ENCODE peak calls at places on chromosomes 12 and 14, in six cellular contexts. One of them, this sample, is unnamed.

GRCh38 chr12:51695241-51696010 is 104.4 kb downstream of the SCN8A start:
- DNase-seq in H1: no peak
- DNase-seq in mesenchymal stem cell: no peak
- DNase-seq in H9: no peak
- DNase-seq in neuronal stem cell: no peak
- DNase-seq in IMR-90: peak
- DNase-seq in this sample: peak

GRCh38 chr14:87233266-87233665 is 759.7 kb downstream of the GALC start:
- DNase-seq in mesenchymal stem cell: no peak
- DNase-seq in H1: no peak
- DNase-seq in IMR-90: no peak
- DNase-seq in neuronal stem cell: no peak
- DNase-seq in H9: peak
- DNase-seq in this sample: peak

GRCh38 chr12:95532851-95533250 is 18.4 kb downstream of the USP44 start:
- DNase-seq in neuronal stem cell: no peak
- DNase-seq in H1: no peak
- DNase-seq in H9: no peak
- DNase-seq in mesenchymal stem cell: no peak
- DNase-seq in IMR-90: peak
- DNase-seq in this sample: no peak

GRCh38 chr14:93870377-93870776 is 56.8 kb upstream of the FAM181A start:
- DNase-seq in IMR-90: no peak
- DNase-seq in neuronal stem cell: no peak
- DNase-seq in H9: no peak
- DNase-seq in H1: no peak
- DNase-seq in mesenchymal stem cell: no peak
- DNase-seq in this sample: no peak

GRCh38 chr14:22106700-22107697 is 433.4 kb upstream of the OR4E1 start:
- DNase-seq in H9: no peak
- DNase-seq in neuronal stem cell: no peak
- DNase-seq in mesenchymal stem cell: no peak
- DNase-seq in IMR-90: peak
- DNase-seq in H1: no peak
- DNase-seq in this sample: no peak

GRCh38 chr12:95146767-95147166 is 70.5 kb downstream of the FGD6 start:
- DNase-seq in H1: no peak
- DNase-seq in neuronal stem cell: no peak
- DNase-seq in IMR-90: no peak
- DNase-seq in mesenchymal stem cell: no peak
- DNase-seq in H9: no peak
- DNase-seq in this sample: no peak

GRCh38 chr12:3704512-3705348 is 48.2 kb downstream of the CRACR2A start:
- DNase-seq in H1: no peak
- DNase-seq in mesenchymal stem cell: peak
- DNase-seq in IMR-90: peak
- DNase-seq in neuronal stem cell: no peak
- DNase-seq in H9: no peak
- DNase-seq in this sample: no peak

GRCh38 chr14:102749833-102750775 is 27.1 kb upstream of the TRAF3 start:
- DNase-seq in H9: peak
- DNase-seq in neuronal stem cell: no peak
- DNase-seq in H1: no peak
- DNase-seq in mesenchymal stem cell: no peak
- DNase-seq in IMR-90: no peak
- DNase-seq in this sample: no peak

GRCh38 chr12:17949558-17950141 is 140.3 kb downstream of the RERGL start:
- DNase-seq in H9: no peak
- DNase-seq in neuronal stem cell: no peak
- DNase-seq in mesenchymal stem cell: no peak
- DNase-seq in IMR-90: no peak
- DNase-seq in H1: no peak
- DNase-seq in this sample: no peak

GRCh38 chr12:109525279-109525585 is 47.8 kb downstream of the UBE3B start:
- DNase-seq in neuronal stem cell: no peak
- DNase-seq in H1: no peak
- DNase-seq in H9: no peak
- DNase-seq in IMR-90: no peak
- DNase-seq in mesenchymal stem cell: no peak
- DNase-seq in this sample: no peak

GRCh38 chr12:14905269-14906004 is 19.8 kb upstream of the MGP start:
- DNase-seq in H9: no peak
- DNase-seq in IMR-90: no peak
- DNase-seq in mesenchymal stem cell: no peak
- DNase-seq in neuronal stem cell: no peak
- DNase-seq in H1: no peak
- DNase-seq in this sample: no peak

GRCh38 chr14:31320216-31320615 is 100.1 kb downstream of the HEATR5A start:
- DNase-seq in IMR-90: no peak
- DNase-seq in H9: no peak
- DNase-seq in neuronal stem cell: no peak
- DNase-seq in H1: no peak
- DNase-seq in mesenchymal stem cell: no peak
- DNase-seq in this sample: no peak

GRCh38 chr14:57066887-57067513 is 201.7 kb downstream of the EXOC5 start:
- DNase-seq in mesenchymal stem cell: peak
- DNase-seq in neuronal stem cell: peak
- DNase-seq in H9: peak
- DNase-seq in IMR-90: peak
- DNase-seq in H1: peak
- DNase-seq in this sample: peak

GRCh38 chr12:66962316-66962715 is 283.4 kb upstream of the GRIP1 start:
- DNase-seq in H9: no peak
- DNase-seq in H1: no peak
- DNase-seq in mesenchymal stem cell: no peak
- DNase-seq in neuronal stem cell: no peak
- DNase-seq in IMR-90: no peak
- DNase-seq in this sample: no peak

GRCh38 chr14:21307641-21308040 is 27.8 kb downstream of the RPGRIP1 start:
- DNase-seq in neuronal stem cell: no peak
- DNase-seq in H1: no peak
- DNase-seq in H9: no peak
- DNase-seq in mesenchymal stem cell: no peak
- DNase-seq in IMR-90: no peak
- DNase-seq in this sample: no peak

GRCh38 chr14:21168055-21168454 is 12.2 kb upstream of the OR5AU1 start:
- DNase-seq in H9: no peak
- DNase-seq in IMR-90: peak
- DNase-seq in mesenchymal stem cell: no peak
- DNase-seq in H1: no peak
- DNase-seq in neuronal stem cell: no peak
- DNase-seq in this sample: no peak

GRCh38 chr12:57085999-57086950 is 2.6 kb upstream of the NAB2 start:
- DNase-seq in neuronal stem cell: peak
- DNase-seq in H9: peak
- DNase-seq in mesenchymal stem cell: peak
- DNase-seq in H1: peak
- DNase-seq in IMR-90: peak
- DNase-seq in this sample: peak

GRCh38 chr12:67667276-67668073 is 18.9 kb downstream of the DYRK2 start:
- DNase-seq in H9: no peak
- DNase-seq in mesenchymal stem cell: peak
- DNase-seq in neuronal stem cell: no peak
- DNase-seq in H1: no peak
- DNase-seq in IMR-90: no peak
- DNase-seq in this sample: no peak

GRCh38 chr12:120376890-120377572 is 8.1 kb upstream of the MSI1 start:
- DNase-seq in neuronal stem cell: no peak
- DNase-seq in H1: no peak
- DNase-seq in IMR-90: no peak
- DNase-seq in mesenchymal stem cell: no peak
- DNase-seq in H9: no peak
- DNase-seq in this sample: no peak

GRCh38 chr12:77354766-77355362 is 289.5 kb upstream of the E2F7 start:
- DNase-seq in H1: no peak
- DNase-seq in mesenchymal stem cell: no peak
- DNase-seq in neuronal stem cell: no peak
- DNase-seq in H9: no peak
- DNase-seq in IMR-90: peak
- DNase-seq in this sample: no peak

GRCh38 chr12:6662602-6662905 is 365 bp downstream of the ING4 start:
- DNase-seq in neuronal stem cell: no peak
- DNase-seq in mesenchymal stem cell: no peak
- DNase-seq in IMR-90: no peak
- DNase-seq in H9: no peak
- DNase-seq in H1: no peak
- DNase-seq in this sample: no peak

GRCh38 chr12:47124451-47124850 is 44.7 kb upstream of the AMIGO2 start:
- DNase-seq in H9: no peak
- DNase-seq in neuronal stem cell: no peak
- DNase-seq in H1: no peak
- DNase-seq in IMR-90: peak
- DNase-seq in mesenchymal stem cell: peak
- DNase-seq in this sample: no peak

GRCh38 chr12:103495783-103496456 is at the start of gene C12orf42:
- DNase-seq in neuronal stem cell: peak
- DNase-seq in H9: peak
- DNase-seq in mesenchymal stem cell: peak
- DNase-seq in IMR-90: no peak
- DNase-seq in H1: peak
- DNase-seq in this sample: peak

GRCh38 chr12:122834921-122835692 is at the start of gene HIP1R:
- DNase-seq in mesenchymal stem cell: no peak
- DNase-seq in IMR-90: no peak
- DNase-seq in neuronal stem cell: peak
- DNase-seq in H1: peak
- DNase-seq in H9: peak
- DNase-seq in this sample: peak

GRCh38 chr12:10031771-10032175 is 1.3 kb downstream of the CLEC9A start:
- DNase-seq in H1: no peak
- DNase-seq in mesenchymal stem cell: peak
- DNase-seq in IMR-90: peak
- DNase-seq in neuronal stem cell: no peak
- DNase-seq in H9: peak
- DNase-seq in this sample: peak

GRCh38 chr14:104184911-104185499 is 46.6 kb downstream of the KIF26A start:
- DNase-seq in IMR-90: no peak
- DNase-seq in mesenchymal stem cell: peak
- DNase-seq in H9: no peak
- DNase-seq in H1: no peak
- DNase-seq in neuronal stem cell: no peak
- DNase-seq in this sample: peak

GRCh38 chr14:90567991-90568390 is 171.2 kb downstream of the CALM1 start:
- DNase-seq in H1: no peak
- DNase-seq in mesenchymal stem cell: no peak
- DNase-seq in H9: no peak
- DNase-seq in IMR-90: no peak
- DNase-seq in neuronal stem cell: no peak
- DNase-seq in this sample: no peak

DNA sequence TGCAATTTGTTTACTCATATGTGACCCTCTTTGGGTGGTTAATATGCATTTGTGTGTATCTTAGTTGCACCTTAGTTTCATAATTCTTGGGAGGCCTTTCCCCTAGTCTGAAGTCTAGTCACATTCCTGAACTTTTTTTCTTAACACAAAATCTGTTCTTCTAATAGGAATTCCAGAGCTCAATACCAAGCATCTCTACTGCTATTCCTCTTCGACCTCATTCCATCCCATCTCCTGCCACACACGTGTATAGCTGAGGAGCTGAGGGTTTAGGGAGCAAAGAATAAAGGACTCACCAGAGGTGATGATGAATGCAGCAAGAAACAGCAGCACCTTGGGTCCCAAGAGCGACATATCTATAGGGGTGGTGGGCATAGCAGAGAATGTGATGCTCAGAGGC is 875 bp downstream of the MFAP5 start:
- DNase-seq in neuronal stem cell: no peak
- DNase-seq in mesenchymal stem cell: no peak
- DNase-seq in H1: no peak
- DNase-seq in H9: no peak
- DNase-seq in IMR-90: no peak
- DNase-seq in this sample: no peak
- H3K23ac ChIP-seq in neuronal stem cell: no peak
- H3K23ac ChIP-seq in mesenchymal stem cell: no peak
- H3K23ac ChIP-seq in H1: no peak
- H3K23ac ChIP-seq in H9: no peak
- H3K23ac ChIP-seq in IMR-90: no peak
- H3K23ac ChIP-seq in this sample: no peak

DNA sequence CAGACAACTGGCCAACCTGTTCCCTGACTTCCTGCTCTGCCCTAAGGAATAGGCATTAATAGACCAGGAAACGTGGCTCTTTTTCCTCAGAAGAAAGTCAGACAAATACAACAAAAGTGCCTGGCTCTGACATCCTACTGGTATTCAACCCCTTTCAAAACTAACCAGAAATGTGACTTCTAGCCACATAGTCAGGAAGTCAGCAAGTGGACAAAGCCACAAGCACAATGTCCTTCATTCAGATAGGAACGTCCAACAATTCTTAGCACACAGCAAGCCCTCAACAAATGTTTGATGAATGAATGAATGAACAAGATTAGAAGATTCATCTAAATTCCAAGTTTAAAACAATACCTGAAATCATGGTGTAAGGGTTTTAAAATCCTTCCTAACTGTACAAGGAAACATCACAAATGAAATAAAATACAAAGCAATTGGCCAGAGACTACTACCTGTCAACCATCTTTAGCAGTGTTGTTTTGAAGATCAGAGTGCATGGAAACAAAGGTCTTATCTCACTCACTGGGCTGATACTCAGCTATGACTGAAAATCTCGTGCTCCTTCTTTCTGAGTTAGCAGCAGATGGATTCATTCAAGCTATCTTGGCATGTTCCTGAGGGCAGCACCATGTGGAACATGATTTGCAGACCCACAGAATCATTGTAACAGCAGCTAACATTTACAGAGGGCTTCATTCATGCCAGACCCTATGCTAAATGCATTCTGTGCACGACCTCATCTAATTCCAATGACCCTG is 16.5 kb downstream of the APPL2 start:
- DNase-seq in H9: no peak
- DNase-seq in IMR-90: no peak
- DNase-seq in neuronal stem cell: no peak
- DNase-seq in mesenchymal stem cell: no peak
- DNase-seq in H1: no peak
- DNase-seq in this sample: no peak
- H3K27ac ChIP-seq in H9: no peak
- H3K27ac ChIP-seq in IMR-90: no peak
- H3K27ac ChIP-seq in neuronal stem cell: no peak
- H3K27ac ChIP-seq in mesenchymal stem cell: no peak
- H3K27ac ChIP-seq in H1: no peak
- H3K27ac ChIP-seq in this sample: no peak

GRCh38 chr12:8742501-8742900 is 44.7 kb downstream of the RIMKLB start:
- DNase-seq in H1: no peak
- DNase-seq in neuronal stem cell: no peak
- DNase-seq in IMR-90: peak
- DNase-seq in mesenchymal stem cell: peak
- DNase-seq in H9: no peak
- DNase-seq in this sample: no peak
- H3K23ac ChIP-seq in H1: no peak
- H3K23ac ChIP-seq in neuronal stem cell: no peak
- H3K23ac ChIP-seq in IMR-90: no peak
- H3K23ac ChIP-seq in mesenchymal stem cell: no peak
- H3K23ac ChIP-seq in H9: no peak
- H3K23ac ChIP-seq in this sample: no peak

GRCh38 chr14:101231828-101232227 is 328.3 kb upstream of the RTL1 start:
- DNase-seq in mesenchymal stem cell: no peak
- DNase-seq in IMR-90: no peak
- DNase-seq in H1: peak
- DNase-seq in neuronal stem cell: no peak
- DNase-seq in H9: peak
- DNase-seq in this sample: no peak
- H3K27ac ChIP-seq in mesenchymal stem cell: no peak
- H3K27ac ChIP-seq in IMR-90: no peak
- H3K27ac ChIP-seq in H1: no peak
- H3K27ac ChIP-seq in neuronal stem cell: no peak
- H3K27ac ChIP-seq in H9: no peak
- H3K27ac ChIP-seq in this sample: no peak

GRCh38 chr14:100267990-100268389 is 29.0 kb downstream of the YY1 start:
- DNase-seq in H1: no peak
- DNase-seq in neuronal stem cell: no peak
- DNase-seq in mesenchymal stem cell: no peak
- DNase-seq in IMR-90: no peak
- DNase-seq in H9: no peak
- DNase-seq in this sample: no peak
- H3K23ac ChIP-seq in H1: no peak
- H3K23ac ChIP-seq in neuronal stem cell: no peak
- H3K23ac ChIP-seq in mesenchymal stem cell: no peak
- H3K23ac ChIP-seq in IMR-90: no peak
- H3K23ac ChIP-seq in H9: no peak
- H3K23ac ChIP-seq in this sample: no peak

This sample was measured in mesendoderm.